ENCODE peak calls at places on chromosomes 6 and 20, in four cellular contexts. X is A549, Q is HepG2, N is K562. Z is an unnamed sample.

GRCh38 chr6:6712258-6712978 is 123.9 kb downstream of the LY86 start:
- DNase-seq in X (peak; percentile 60), Q (peak; percentile 83), N (peak; percentile 92), Z (no peak)

GRCh38 chr6:168562576-168563151 is 121.7 kb downstream of the SMOC2 start:
- DNase-seq in X (no peak), Q (no peak), N (no peak), Z (no peak)

GRCh38 chr6:51398064-51398740 is 579.5 kb downstream of the TFAP2B start:
- DNase-seq in X (no peak), Q (no peak), N (no peak), Z (no peak)

GRCh38 chr6:130293800-130294199 is 71.0 kb upstream of the SAMD3 start:
- DNase-seq in X (peak; percentile 46), Q (peak; percentile 23), N (peak; percentile 47), Z (peak; percentile 49)

GRCh38 chr6:73519943-73520687 is 717 bp downstream of the EEF1A1 start:
- DNase-seq in X (no peak), Q (peak; percentile 59), N (peak; percentile 78), Z (peak; percentile 38)

GRCh38 chr6:85672050-85672449 is 29.4 kb upstream of the SYNCRIP start:
- DNase-seq in X (no peak), Q (no peak), N (peak; percentile 31), Z (no peak)

GRCh38 chr20:47024461-47024937 is 129.9 kb downstream of the EYA2 start:
- DNase-seq in X (no peak), Q (no peak), N (no peak), Z (no peak)

GRCh38 chr6:5132741-5133140 is 47.6 kb downstream of the PPP1R3G start:
- DNase-seq in X (no peak), Q (no peak), N (no peak), Z (peak; percentile 48)

GRCh38 chr6:109373333-109373732 is 8.9 kb downstream of the CD164 start:
- DNase-seq in X (no peak), Q (no peak), N (no peak), Z (no peak)

GRCh38 chr20:46767127-46767761 is 57.8 kb downstream of the SLC2A10 start:
- DNase-seq in X (peak; percentile 65), Q (peak; percentile 63), N (peak; percentile 56), Z (peak; percentile 70)

GRCh38 chr20:1282966-1283365 is 16.9 kb downstream of the SNPH start:
- DNase-seq in X (no peak), Q (no peak), N (no peak), Z (no peak)

GRCh38 chr6:168528457-168529095 is 87.6 kb downstream of the SMOC2 start:
- DNase-seq in X (no peak), Q (no peak), N (no peak), Z (no peak)

GRCh38 chr6:36929152-36929551 is 25.4 kb upstream of the PI16 start:
- DNase-seq in X (no peak), Q (no peak), N (no peak), Z (no peak)

GRCh38 chr6:99821164-99821563 is 172.9 kb downstream of the MCHR2 start:
- DNase-seq in X (no peak), Q (no peak), N (no peak), Z (no peak)

GRCh38 chr6:48092550-48093217 is 18.3 kb downstream of the PTCHD4 start:
- DNase-seq in X (no peak), Q (no peak), N (no peak), Z (no peak)

DNA sequence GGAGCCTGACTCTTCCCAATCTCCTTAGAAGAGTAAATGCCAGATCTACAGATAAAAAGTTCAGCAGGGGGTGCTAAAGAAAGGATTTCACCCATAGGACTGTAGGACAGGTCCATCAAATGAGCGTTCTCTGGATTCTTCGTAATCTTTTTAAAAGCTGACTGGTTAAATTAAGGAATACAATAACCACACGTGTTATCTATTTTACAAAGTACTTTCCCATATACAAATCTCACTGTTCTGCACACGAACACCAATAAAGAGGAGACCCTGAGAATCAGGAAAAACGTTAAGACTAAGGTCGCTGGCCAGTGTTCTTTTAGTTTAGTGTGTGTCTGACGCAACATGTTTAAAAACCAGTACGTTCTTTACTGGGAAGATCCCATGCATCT is 542 bp downstream of the TUBE1 start:
- DNase-seq in X (peak; percentile 53), Q (peak; percentile 52), N (peak; percentile 41), Z (no peak)
- TF ChIP-seq HMGXB4 in X (no peak), Q (no peak), N (no peak), Z (no peak)

DNA sequence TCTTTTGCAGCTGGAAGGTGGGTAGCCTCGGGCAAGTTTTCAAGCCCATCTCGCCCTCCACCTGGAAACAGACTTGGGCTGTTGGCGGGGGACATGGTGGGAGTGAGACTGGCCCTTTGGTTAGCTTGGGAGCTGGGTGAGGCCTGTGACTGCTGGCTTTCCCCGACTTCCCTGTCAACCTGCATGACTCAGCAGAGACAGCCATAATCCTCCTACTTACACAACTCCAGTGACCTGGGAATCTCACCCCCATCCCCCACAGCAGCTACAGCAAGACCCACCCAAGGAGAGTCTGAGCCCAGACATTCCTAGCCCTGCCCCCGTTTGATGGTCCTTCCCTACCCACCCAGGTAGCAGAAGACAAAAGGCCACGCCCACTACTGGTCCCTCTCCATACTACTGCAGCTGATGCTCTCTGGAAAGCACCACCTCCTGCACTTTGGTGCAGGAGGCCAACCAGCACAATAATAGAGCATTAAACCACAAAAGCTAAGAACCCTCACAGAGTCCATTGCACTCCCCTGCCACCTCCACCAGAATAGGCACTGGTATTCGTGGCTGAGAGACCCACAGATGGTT is 188.4 kb downstream of the TRDN start:
- DNase-seq in X (no peak), Q (no peak), N (peak; percentile 2), Z (no peak)
- TF ChIP-seq HMGXB4 in X (no peak), Q (no peak), N (no peak), Z (no peak)

GRCh38 chr20:49186535-49187329 is 1.4 kb downstream of the STAU1 start:
- DNase-seq in X (peak; percentile 44), Q (peak; percentile 62), N (peak; percentile 85), Z (no peak)
- TF ChIP-seq HMGXB4 in X (no peak), Q (no peak), N (no peak), Z (no peak)

GRCh38 chr6:111253999-111254778 is 166.9 kb downstream of the SLC16A10 start:
- DNase-seq in X (no peak), Q (no peak), N (no peak), Z (no peak)
- TF ChIP-seq HMGXB4 in X (no peak), Q (no peak), N (no peak), Z (no peak)